ENCODE peak calls at places on chromosomes 11 and 22, in eight cellular contexts. One of them, this sample, is unnamed.

GRCh38 chr11:72639475-72640375 is 34.5 kb downstream of the PDE2A start:
- DNase-seq in mammary epithelial cell: no peak
- DNase-seq in endothelial cell: no peak
- DNase-seq in ovary: no peak
- DNase-seq in HCT116: no peak
- DNase-seq in GM13977: no peak
- DNase-seq in HFFc6: no peak
- DNase-seq in fibroblast of lung: no peak
- DNase-seq in this sample: no peak

GRCh38 chr11:17692006-17692405 is 27.4 kb upstream of the MYOD1 start:
- DNase-seq in mammary epithelial cell: no peak
- DNase-seq in endothelial cell: no peak
- DNase-seq in ovary: no peak
- DNase-seq in HCT116: no peak
- DNase-seq in GM13977: no peak
- DNase-seq in HFFc6: no peak
- DNase-seq in fibroblast of lung: no peak
- DNase-seq in this sample: no peak

GRCh38 chr22:19331975-19332374 is 40.5 kb upstream of the CLTCL1 start:
- DNase-seq in mammary epithelial cell: no peak
- DNase-seq in endothelial cell: no peak
- DNase-seq in ovary: no peak
- DNase-seq in HCT116: no peak
- DNase-seq in GM13977: no peak
- DNase-seq in HFFc6: no peak
- DNase-seq in fibroblast of lung: no peak
- DNase-seq in this sample: no peak

GRCh38 chr22:38699784-38700183 is 959 bp downstream of the JOSD1 start:
- DNase-seq in mammary epithelial cell: peak; percentile 54
- DNase-seq in endothelial cell: no peak
- DNase-seq in ovary: no peak
- DNase-seq in HCT116: no peak
- DNase-seq in GM13977: no peak
- DNase-seq in HFFc6: peak; percentile 45
- DNase-seq in fibroblast of lung: peak; percentile 51
- DNase-seq in this sample: no peak

GRCh38 chr11:134437821-134438220 is 25.8 kb upstream of the B3GAT1 start:
- DNase-seq in mammary epithelial cell: no peak
- DNase-seq in endothelial cell: no peak
- DNase-seq in ovary: no peak
- DNase-seq in HCT116: no peak
- DNase-seq in GM13977: no peak
- DNase-seq in HFFc6: no peak
- DNase-seq in fibroblast of lung: no peak
- DNase-seq in this sample: no peak

GRCh38 chr11:117319214-117319840 is 3.3 kb upstream of the BACE1 start:
- DNase-seq in mammary epithelial cell: no peak
- DNase-seq in endothelial cell: no peak
- DNase-seq in ovary: peak; percentile 31
- DNase-seq in HCT116: no peak
- DNase-seq in GM13977: no peak
- DNase-seq in HFFc6: peak; percentile 7
- DNase-seq in fibroblast of lung: peak; percentile 80
- DNase-seq in this sample: peak; percentile 61

GRCh38 chr22:20652582-20652981 is 121.3 kb upstream of the SERPIND1 start:
- DNase-seq in mammary epithelial cell: no peak
- DNase-seq in endothelial cell: no peak
- DNase-seq in ovary: no peak
- DNase-seq in HCT116: no peak
- DNase-seq in GM13977: no peak
- DNase-seq in HFFc6: no peak
- DNase-seq in fibroblast of lung: no peak
- DNase-seq in this sample: no peak

GRCh38 chr11:129992161-129992944 is 10.3 kb downstream of the PRDM10 start:
- DNase-seq in mammary epithelial cell: peak; percentile 52
- DNase-seq in endothelial cell: peak; percentile 31
- DNase-seq in ovary: no peak
- DNase-seq in HCT116: peak; percentile 48
- DNase-seq in GM13977: peak; percentile 55
- DNase-seq in HFFc6: peak; percentile 36
- DNase-seq in fibroblast of lung: peak; percentile 46
- DNase-seq in this sample: peak; percentile 81

GRCh38 chr11:31816467-31817053 is 5.4 kb upstream of the PAX6 start:
- DNase-seq in mammary epithelial cell: no peak
- DNase-seq in endothelial cell: no peak
- DNase-seq in ovary: no peak
- DNase-seq in HCT116: no peak
- DNase-seq in GM13977: peak; percentile 60
- DNase-seq in HFFc6: no peak
- DNase-seq in fibroblast of lung: no peak
- DNase-seq in this sample: no peak

GRCh38 chr22:48944756-48945620 is 882.7 kb downstream of the BRD1 start:
- DNase-seq in mammary epithelial cell: no peak
- DNase-seq in endothelial cell: no peak
- DNase-seq in ovary: no peak
- DNase-seq in HCT116: no peak
- DNase-seq in GM13977: no peak
- DNase-seq in HFFc6: no peak
- DNase-seq in fibroblast of lung: no peak
- DNase-seq in this sample: no peak

GRCh38 chr22:19220867-19221266 is 42.3 kb upstream of the SLC25A1 start:
- DNase-seq in mammary epithelial cell: no peak
- DNase-seq in endothelial cell: no peak
- DNase-seq in ovary: no peak
- DNase-seq in HCT116: no peak
- DNase-seq in GM13977: no peak
- DNase-seq in HFFc6: no peak
- DNase-seq in fibroblast of lung: no peak
- DNase-seq in this sample: no peak

GRCh38 chr11:78432058-78432515 is 14.5 kb upstream of the GAB2 start:
- DNase-seq in mammary epithelial cell: no peak
- DNase-seq in endothelial cell: peak; percentile 46
- DNase-seq in ovary: no peak
- DNase-seq in HCT116: no peak
- DNase-seq in GM13977: no peak
- DNase-seq in HFFc6: no peak
- DNase-seq in fibroblast of lung: no peak
- DNase-seq in this sample: peak; percentile 30

GRCh38 chr11:81749245-81749644 is 984.4 kb downstream of the FAM181B start:
- DNase-seq in mammary epithelial cell: no peak
- DNase-seq in endothelial cell: no peak
- DNase-seq in ovary: no peak
- DNase-seq in HCT116: no peak
- DNase-seq in GM13977: no peak
- DNase-seq in HFFc6: no peak
- DNase-seq in fibroblast of lung: no peak
- DNase-seq in this sample: no peak

GRCh38 chr11:47943721-47944554 is 36.4 kb upstream of the PTPRJ start:
- DNase-seq in mammary epithelial cell: no peak
- DNase-seq in endothelial cell: no peak
- DNase-seq in ovary: no peak
- DNase-seq in HCT116: no peak
- DNase-seq in GM13977: no peak
- DNase-seq in HFFc6: no peak
- DNase-seq in fibroblast of lung: no peak
- DNase-seq in this sample: no peak

GRCh38 chr22:31790240-31790639 is 36.4 kb downstream of the DEPDC5 start:
- DNase-seq in mammary epithelial cell: no peak
- DNase-seq in endothelial cell: no peak
- DNase-seq in ovary: no peak
- DNase-seq in HCT116: no peak
- DNase-seq in GM13977: peak; percentile 26
- DNase-seq in HFFc6: no peak
- DNase-seq in fibroblast of lung: no peak
- DNase-seq in this sample: no peak

GRCh38 chr11:76666408-76666807 is 4.1 kb downstream of the LRRC32 start:
- DNase-seq in mammary epithelial cell: no peak
- DNase-seq in endothelial cell: peak; percentile 67
- DNase-seq in ovary: peak; percentile 66
- DNase-seq in HCT116: no peak
- DNase-seq in GM13977: no peak
- DNase-seq in HFFc6: no peak
- DNase-seq in fibroblast of lung: peak; percentile 38
- DNase-seq in this sample: no peak

GRCh38 chr11:110951041-110951440 is 238.8 kb upstream of the ARHGAP20 start:
- DNase-seq in mammary epithelial cell: no peak
- DNase-seq in endothelial cell: no peak
- DNase-seq in ovary: no peak
- DNase-seq in HCT116: no peak
- DNase-seq in GM13977: no peak
- DNase-seq in HFFc6: no peak
- DNase-seq in fibroblast of lung: no peak
- DNase-seq in this sample: no peak

GRCh38 chr22:18031670-18032454 is 7.5 kb upstream of the MICAL3 start:
- DNase-seq in mammary epithelial cell: peak; percentile 97
- DNase-seq in endothelial cell: no peak
- DNase-seq in ovary: no peak
- DNase-seq in HCT116: peak; percentile 82
- DNase-seq in GM13977: no peak
- DNase-seq in HFFc6: peak; percentile 94
- DNase-seq in fibroblast of lung: peak; percentile 96
- DNase-seq in this sample: peak; percentile 98

GRCh38 chr11:134854391-134854991 is 442.4 kb upstream of the B3GAT1 start:
- DNase-seq in mammary epithelial cell: no peak
- DNase-seq in endothelial cell: no peak
- DNase-seq in ovary: no peak
- DNase-seq in HCT116: no peak
- DNase-seq in GM13977: no peak
- DNase-seq in HFFc6: no peak
- DNase-seq in fibroblast of lung: no peak
- DNase-seq in this sample: no peak

DNA sequence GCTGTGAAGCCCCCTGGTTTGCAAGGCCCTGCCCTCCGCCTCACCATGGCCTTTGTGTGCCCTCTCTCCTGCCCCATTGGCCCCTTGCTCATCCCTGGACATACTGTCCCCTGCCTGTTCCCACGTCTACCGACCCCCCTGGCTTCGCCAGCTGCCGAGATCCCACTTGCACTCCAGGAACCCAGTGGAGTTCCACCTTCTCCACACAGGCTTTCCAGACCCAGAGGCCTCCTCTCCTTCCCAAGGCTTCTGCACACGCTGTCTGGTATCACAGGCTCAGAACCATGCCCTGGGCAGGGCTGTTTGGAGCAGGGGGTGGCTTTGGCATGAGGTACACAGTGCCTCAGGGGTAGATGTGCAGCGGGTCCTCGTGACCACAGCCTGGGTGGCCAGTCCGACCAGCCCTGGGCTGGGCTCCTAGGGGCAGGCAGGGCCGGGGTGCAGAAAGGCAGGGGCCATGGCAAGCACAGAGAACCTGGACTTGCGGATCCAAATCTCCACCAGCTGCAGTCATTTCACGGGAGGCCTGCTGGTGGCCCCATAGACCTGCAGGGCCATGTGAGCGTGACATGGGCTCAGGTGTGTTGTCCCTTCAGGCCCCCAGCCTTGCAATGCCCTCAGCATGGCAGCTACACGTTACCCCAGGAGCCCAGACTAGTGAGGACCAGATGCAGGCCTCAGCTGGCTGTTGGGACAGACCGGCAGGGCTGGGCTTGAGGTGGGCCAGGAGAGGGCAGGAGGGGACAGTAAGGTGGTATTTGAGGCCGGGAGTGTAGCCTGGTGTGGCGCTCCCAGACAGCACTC is 9.5 kb downstream of the GRK2 start:
- DNase-seq in mammary epithelial cell: no peak
- DNase-seq in endothelial cell: no peak
- DNase-seq in ovary: peak; percentile 40
- DNase-seq in HCT116: no peak
- DNase-seq in GM13977: no peak
- DNase-seq in HFFc6: no peak
- DNase-seq in fibroblast of lung: no peak
- DNase-seq in this sample: no peak
- TF ChIP-seq CTCF in mammary epithelial cell: no peak
- TF ChIP-seq CTCF in endothelial cell: no peak
- TF ChIP-seq CTCF in ovary: no peak
- TF ChIP-seq CTCF in HCT116: no peak
- TF ChIP-seq CTCF in GM13977: peak; percentile 17
- TF ChIP-seq CTCF in HFFc6: no peak
- TF ChIP-seq CTCF in fibroblast of lung: no peak
- TF ChIP-seq CTCF in this sample: no peak

GRCh38 chr11:1226226-1226961 is 3.5 kb downstream of the MUC5B start:
- DNase-seq in mammary epithelial cell: no peak
- DNase-seq in endothelial cell: no peak
- DNase-seq in ovary: peak; percentile 29
- DNase-seq in HCT116: no peak
- DNase-seq in GM13977: no peak
- DNase-seq in HFFc6: no peak
- DNase-seq in fibroblast of lung: no peak
- DNase-seq in this sample: no peak
- TF ChIP-seq CTCF in mammary epithelial cell: no peak
- TF ChIP-seq CTCF in endothelial cell: no peak
- TF ChIP-seq CTCF in ovary: no peak
- TF ChIP-seq CTCF in HCT116: no peak
- TF ChIP-seq CTCF in GM13977: peak; percentile 19
- TF ChIP-seq CTCF in HFFc6: no peak
- TF ChIP-seq CTCF in fibroblast of lung: no peak
- TF ChIP-seq CTCF in this sample: no peak

DNA sequence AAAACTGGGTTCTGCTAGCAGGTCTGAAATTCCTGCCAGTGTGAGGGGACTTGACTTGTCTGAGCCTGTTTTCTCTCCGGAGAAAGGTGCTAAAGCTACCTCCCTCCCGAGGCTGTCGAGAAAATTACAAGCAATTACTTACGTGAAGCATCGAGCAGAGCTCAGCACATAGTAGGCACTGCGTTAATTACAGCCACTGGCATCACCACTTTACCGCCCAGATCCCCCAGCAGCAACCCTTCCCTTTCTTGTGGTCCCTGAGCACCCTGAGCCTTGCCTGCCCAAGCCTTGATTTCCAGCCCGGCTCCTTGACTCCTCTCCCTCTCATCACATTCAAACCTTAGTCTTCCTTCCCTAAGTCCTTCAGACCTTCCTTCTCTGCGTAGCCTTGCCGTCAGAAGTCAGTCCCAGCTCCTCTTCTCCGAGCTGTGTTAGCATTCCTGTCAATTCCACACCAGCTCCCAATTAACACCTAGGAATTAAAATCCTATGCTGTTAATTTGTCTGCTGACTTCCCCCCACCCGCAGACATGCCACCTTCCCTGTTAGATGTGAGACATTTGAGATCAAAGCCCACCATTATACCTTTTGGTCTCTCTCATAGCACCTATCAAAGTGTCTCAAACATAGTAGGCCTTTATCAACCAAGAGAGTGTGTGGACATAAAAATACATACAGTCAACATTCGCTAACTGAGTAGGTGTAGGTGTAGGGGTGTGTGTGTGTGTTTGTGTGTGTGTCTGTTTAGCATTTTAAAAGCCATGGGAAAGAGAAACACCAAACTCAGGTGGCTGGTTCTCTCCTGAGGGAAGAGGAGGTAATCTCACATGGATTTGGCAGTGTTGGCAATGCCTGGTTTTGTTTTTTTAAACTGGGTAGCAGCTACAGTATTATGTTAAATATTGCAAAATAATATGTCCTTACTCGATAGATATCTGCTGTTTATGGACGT is 2.8 kb upstream of the KCNJ5 start:
- DNase-seq in mammary epithelial cell: peak; percentile 54
- DNase-seq in endothelial cell: no peak
- DNase-seq in ovary: no peak
- DNase-seq in HCT116: no peak
- DNase-seq in GM13977: no peak
- DNase-seq in HFFc6: no peak
- DNase-seq in fibroblast of lung: no peak
- DNase-seq in this sample: peak; percentile 33
- TF ChIP-seq CTCF in mammary epithelial cell: peak; percentile 52
- TF ChIP-seq CTCF in endothelial cell: peak; percentile 13
- TF ChIP-seq CTCF in ovary: no peak
- TF ChIP-seq CTCF in HCT116: no peak
- TF ChIP-seq CTCF in GM13977: no peak
- TF ChIP-seq CTCF in HFFc6: no peak
- TF ChIP-seq CTCF in fibroblast of lung: no peak
- TF ChIP-seq CTCF in this sample: no peak

GRCh38 chr11:58905716-58906547 is 33.4 kb upstream of the GLYATL1 start:
- DNase-seq in mammary epithelial cell: peak; percentile 93
- DNase-seq in endothelial cell: peak; percentile 68
- DNase-seq in ovary: no peak
- DNase-seq in HCT116: no peak
- DNase-seq in GM13977: no peak
- DNase-seq in HFFc6: peak; percentile 90
- DNase-seq in fibroblast of lung: peak; percentile 94
- DNase-seq in this sample: peak; percentile 91
- TF ChIP-seq CTCF in mammary epithelial cell: peak; percentile 54
- TF ChIP-seq CTCF in endothelial cell: peak; percentile 44
- TF ChIP-seq CTCF in ovary: no peak
- TF ChIP-seq CTCF in HCT116: no peak
- TF ChIP-seq CTCF in GM13977: no peak
- TF ChIP-seq CTCF in HFFc6: peak; percentile 80
- TF ChIP-seq CTCF in fibroblast of lung: peak; percentile 60
- TF ChIP-seq CTCF in this sample: peak; percentile 53

This sample was measured in MCF 10A.